ENCODE peak calls at places on chromosomes 11 and 22, in four cellular contexts. H, C, F and D are unnamed samples.

GRCh38 chr11:12050911-12051667 is 42.7 kb upstream of the DKK3 start:
- DNase-seq in F (no peak), C (no peak), H (no peak), D (no peak)

GRCh38 chr11:1557904-1558831 is 13.9 kb downstream of the DUSP8 start:
- DNase-seq in F (peak; percentile 85), C (no peak), H (no peak), D (no peak)

GRCh38 chr11:68798221-68798813 is 43.4 kb downstream of the CPT1A start:
- DNase-seq in F (no peak), C (peak; percentile 31), H (peak; percentile 63), D (no peak)

GRCh38 chr11:19952101-19952605 is 208.1 kb downstream of the DBX1 start:
- DNase-seq in H (no peak), F (no peak), C (no peak), D (no peak)

GRCh38 chr22:49532831-49533802 is 294.6 kb downstream of the BRD1 start:
- DNase-seq in F (no peak), C (no peak), H (no peak), D (no peak)

GRCh38 chr11:69657911-69658605 is 17.1 kb downstream of the LTO1 start:
- DNase-seq in C (no peak), H (peak; percentile 86), F (peak; percentile 6), D (peak; percentile 60)

GRCh38 chr22:37639070-37639760 is at the start of gene SH3BP1:
- DNase-seq in F (no peak), H (peak; percentile 78), C (no peak), D (peak; percentile 68)

GRCh38 chr11:78941226-78941851 is 366.7 kb upstream of the NARS2 start:
- DNase-seq in F (no peak), C (no peak), H (peak; percentile 57), D (no peak)

GRCh38 chr11:65225284-65226102 is 36.3 kb upstream of the POLA2 start:
- DNase-seq in C (no peak), F (peak; percentile 79), H (peak; percentile 49), D (no peak)

GRCh38 chr22:38700271-38700788 is 413 bp downstream of the JOSD1 start:
- DNase-seq in H (no peak), F (peak; percentile 84), C (peak; percentile 68), D (no peak)

GRCh38 chr22:30575859-30576258 is 1.4 kb upstream of the GAL3ST1 start:
- DNase-seq in F (no peak), C (no peak), H (no peak), D (no peak)

GRCh38 chr22:20813056-20813455 is 39.1 kb downstream of the SERPIND1 start:
- DNase-seq in F (no peak), H (no peak), C (no peak), D (no peak)

GRCh38 chr11:28466506-28466905 is 358.3 kb downstream of the METTL15 start:
- DNase-seq in F (no peak), H (no peak), C (no peak), D (no peak)

GRCh38 chr22:18056161-18056666 is 21.6 kb upstream of the PEX26 start:
- DNase-seq in F (peak; percentile 58), C (no peak), H (no peak), D (no peak)

GRCh38 chr22:38204784-38205183 is 3.0 kb downstream of the MAFF start:
- DNase-seq in H (no peak), C (no peak), F (no peak), D (no peak)

GRCh38 chr11:94845622-94846021 is 77.5 kb downstream of the AMOTL1 start:
- DNase-seq in C (peak; percentile 50), H (no peak), F (no peak), D (no peak)

GRCh38 chr22:47129902-47130301 is 367.5 kb downstream of the TBC1D22A start:
- DNase-seq in H (no peak), F (peak; percentile 34), C (no peak), D (peak; percentile 45)

GRCh38 chr11:122733301-122733686 is 77.8 kb downstream of the UBASH3B start:
- DNase-seq in F (peak; percentile 79), H (no peak), C (no peak), D (no peak)

GRCh38 chr11:102604011-102604410 is 21.1 kb downstream of the MMP20 start:
- DNase-seq in F (no peak), C (no peak), H (no peak), D (no peak)

GRCh38 chr22:23180893-23181762 is 819 bp downstream of the BCR start:
- DNase-seq in C (no peak), H (peak; percentile 30), F (peak; percentile 62), D (no peak)
- H3K4me1 ChIP-seq in C (peaks cover 3% of the 10 kb centered on the region), H (peaks cover 21% of the 10 kb centered on the region), F (no peaks in the 10 kb centered on the region), D (peaks cover 5% of the 10 kb centered on the region)

GRCh38 chr22:36369004-36369921 is 18.5 kb downstream of the MYH9 start:
- DNase-seq in H (no peak), F (no peak), C (no peak), D (no peak)

GRCh38 chr22:36367479-36367878 is 20.3 kb downstream of the MYH9 start:
- DNase-seq in H (no peak), F (no peak), C (no peak), D (no peak)

GRCh38 chr22:36371920-36372319 is 15.8 kb downstream of the MYH9 start:
- DNase-seq in C (no peak), H (no peak), F (no peak), D (no peak)

GRCh38 chr22:36368359-36368983 is 19.3 kb downstream of the MYH9 start:
- DNase-seq in H (peak; percentile 76), F (no peak), C (no peak), D (no peak)

GRCh38 chr22:36369922-36370781 is 17.6 kb downstream of the MYH9 start:
- DNase-seq in F (peak; percentile 69), C (peak; percentile 77), H (peak; percentile 77), D (no peak)
- H3K4me3 ChIP-seq in F (no peak overlapping the region), C (no peak overlapping the region), H (no peak overlapping the region), D (no peak overlapping the region)

GRCh38 chr11:117976445-117976844 is 9.7 kb upstream of the IL10RA start:
- DNase-seq in F (no peak), H (no peak), C (peak; percentile 14), D (no peak)

GRCh38 chr11:117980716-117981115 is 5.5 kb upstream of the IL10RA start:
- DNase-seq in H (no peak), F (no peak), C (peak; percentile 22), D (no peak)

GRCh38 chr11:117979481-117980211 is 6.5 kb upstream of the IL10RA start:
- DNase-seq in H (no peak), C (peak; percentile 28), F (no peak), D (no peak)

GRCh38 chr11:117980280-117980679 is 5.9 kb upstream of the IL10RA start:
- DNase-seq in H (no peak), F (no peak), C (no peak), D (no peak)

GRCh38 chr11:117978982-117979381 is 7.2 kb upstream of the IL10RA start:
- DNase-seq in F (no peak), C (peak; percentile 25), H (no peak), D (no peak)
- H3K36me3 ChIP-seq in F (no peaks in the 10 kb centered on the region), C (no peaks in the 10 kb centered on the region), H (no peaks in the 10 kb centered on the region), D (no peaks in the 10 kb centered on the region)

GRCh38 chr11:133952199-133953190 is 4.3 kb downstream of the IGSF9B start:
- DNase-seq in H (no peak), F (no peak), C (no peak), D (no peak)
- H3K4me1 ChIP-seq in H (peaks cover 41% of the 10 kb centered on the region), F (peaks cover 3% of the 10 kb centered on the region), C (peaks cover 4% of the 10 kb centered on the region), D (peaks cover 6% of the 10 kb centered on the region)

DNA sequence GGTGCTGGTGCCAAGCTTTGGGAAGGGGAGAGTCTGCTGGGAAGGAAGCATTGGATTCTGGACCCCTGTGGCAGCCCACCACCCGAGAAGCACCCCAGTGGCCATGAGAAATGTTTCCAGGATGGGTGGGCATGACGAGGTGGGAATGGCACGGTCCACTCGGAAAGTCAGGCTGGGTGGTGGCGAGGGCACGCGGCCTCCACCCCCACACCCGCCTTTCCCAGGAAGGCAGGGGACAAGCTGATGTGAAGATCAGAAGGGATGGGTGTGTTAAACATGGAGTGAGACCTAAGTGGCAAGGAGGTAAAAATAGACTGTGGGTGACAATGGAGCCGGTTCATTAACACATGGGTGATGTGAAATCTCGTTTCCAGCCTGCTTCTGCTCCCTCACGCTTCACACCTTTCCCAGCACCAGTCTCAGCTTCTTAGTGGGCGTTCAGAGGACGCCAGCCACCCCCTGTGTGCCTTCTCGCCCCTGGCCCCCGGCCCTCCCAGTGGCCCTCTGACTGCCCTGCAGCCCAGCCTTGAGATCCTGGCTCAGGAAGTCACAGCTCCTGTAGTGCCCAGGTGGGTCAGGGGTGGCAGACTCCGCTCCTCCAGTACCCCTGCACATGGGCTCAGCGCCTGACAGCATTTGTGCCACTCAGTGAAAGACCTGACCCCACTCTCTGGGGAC is 27.6 kb downstream of the LRRC10B start:
- DNase-seq in F (no peak), C (no peak), H (no peak), D (no peak)
- H3K4me3 ChIP-seq in F (no peak overlapping the region), C (no peak overlapping the region), H (no peak overlapping the region), D (no peak overlapping the region)

GRCh38 chr22:24072361-24072760 is 61.3 kb downstream of the CABIN1 start:
- DNase-seq in C (no peak), F (no peak), H (no peak), D (no peak)
- H3K36me3 ChIP-seq in C (peaks cover 22% of the 10 kb centered on the region), F (no peaks in the 10 kb centered on the region), H (peaks cover 37% of the 10 kb centered on the region), D (peaks cover 35% of the 10 kb centered on the region)

DNA sequence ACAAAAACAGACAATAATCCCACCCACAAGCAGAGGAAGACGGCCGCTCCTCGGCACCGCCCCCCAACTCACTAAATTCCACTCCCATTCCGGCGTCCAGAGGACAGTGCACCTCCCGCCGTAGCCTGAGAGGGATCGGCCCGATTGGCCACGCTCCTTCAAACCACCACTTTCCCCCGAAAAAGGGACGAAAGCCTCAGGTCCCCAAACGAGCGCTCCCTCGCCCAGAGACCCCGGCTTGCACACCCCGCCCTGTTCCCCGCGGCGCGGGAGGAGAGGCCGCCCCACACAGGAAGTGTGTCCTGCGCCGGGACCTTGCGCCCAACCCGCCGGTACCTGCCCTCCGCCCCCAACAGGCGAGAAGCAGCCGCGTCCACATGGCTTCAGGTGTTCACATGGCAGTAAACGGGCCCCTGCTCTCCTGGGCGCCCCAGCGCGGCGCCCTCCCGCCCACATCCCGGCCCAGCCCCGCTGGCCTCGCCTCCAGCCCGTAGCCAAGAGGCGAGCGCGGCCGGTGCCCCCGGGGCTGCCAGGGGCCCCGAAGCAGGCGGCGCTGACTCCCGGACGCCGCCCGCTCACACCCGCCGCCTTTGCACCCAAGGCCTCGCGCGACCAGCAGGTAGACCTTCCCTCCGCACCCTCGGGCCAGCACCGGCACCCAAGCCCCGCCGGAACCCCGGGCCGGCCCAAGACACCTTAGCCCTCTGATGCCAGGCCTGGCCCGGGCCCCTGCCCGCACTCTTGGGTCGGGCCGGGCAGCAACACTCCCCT is 861 bp downstream of the TCF20 start:
- DNase-seq in F (peak; percentile 69), H (peak; percentile 74), C (peak; percentile 64), D (peak; percentile 87)
- H3K4me1 ChIP-seq in F (no peaks in the 10 kb centered on the region), H (peaks cover 20% of the 10 kb centered on the region), C (peaks cover 4% of the 10 kb centered on the region), D (no peaks in the 10 kb centered on the region)

GRCh38 chr11:121721961-121722360 is 269.2 kb upstream of the SORL1-AS1 start:
- DNase-seq in C (no peak), F (no peak), H (no peak), D (no peak)
- H3K4me3 ChIP-seq in C (no peak overlapping the region), F (no peak overlapping the region), H (no peak overlapping the region), D (no peak overlapping the region)